ENCODE peak calls at places on chromosomes 5 and 9, in nine cellular contexts. U is PC-3; L is T-helper 17 cell; D is naive thymus-derived CD8-positive, alpha-beta T cell; R is Right ventricle myocardium inferior; W is natural killer cell; T is body of pancreas; G is heart right ventricle; J is GM23338. Y is an unnamed sample.

GRCh38 chr5:102792705-102793104 is 37.6 kb downstream of the PAM start:
- ATAC-seq in T (peak), G (no peak), J (no peak), W (peak), L (peak), U (peak), D (no peak), R (no peak), Y (no peak)

GRCh38 chr5:137938358-137939138 is 49.3 kb downstream of the PKD2L2 start:
- ATAC-seq in G (no peak), D (no peak), T (no peak), R (no peak), L (no peak), W (no peak), J (no peak), U (no peak), Y (no peak)

GRCh38 chr5:83488271-83488670 is 16.7 kb downstream of the VCAN start:
- ATAC-seq in T (no peak), L (no peak), R (no peak), D (no peak), G (no peak), J (peak), U (no peak), W (no peak), Y (no peak)

GRCh38 chr5:59741599-59741998 is 151.9 kb downstream of the PDE4D start:
- ATAC-seq in T (no peak), R (no peak), U (no peak), G (no peak), J (no peak), W (no peak), L (no peak), D (no peak), Y (no peak)

GRCh38 chr5:73311291-73312110 is 137.1 kb downstream of the FOXD1 start:
- ATAC-seq in T (peak), J (peak), D (no peak), R (peak), U (no peak), W (no peak), L (no peak), G (peak), Y (peak)

GRCh38 chr9:89791754-89792153 is 186.9 kb downstream of the GADD45G start:
- ATAC-seq in T (no peak), W (no peak), D (no peak), R (no peak), U (no peak), L (no peak), G (no peak), J (peak), Y (no peak)

GRCh38 chr5:4551034-4551433 is 589.1 kb upstream of the ADAMTS16 start:
- ATAC-seq in J (no peak), L (no peak), T (no peak), G (no peak), U (no peak), R (no peak), D (no peak), W (no peak), Y (no peak)

GRCh38 chr9:133112361-133113026 is 8.5 kb downstream of the RALGDS start:
- ATAC-seq in U (no peak), D (peak), J (no peak), R (peak), W (peak), T (no peak), G (no peak), L (peak), Y (peak)

GRCh38 chr5:113259034-113259433 is 175.8 kb downstream of the TSSK1B start:
- ATAC-seq in U (peak), R (no peak), W (no peak), D (no peak), T (no peak), J (no peak), L (no peak), G (no peak), Y (no peak)

GRCh38 chr5:17436345-17436744 is 61.7 kb upstream of the TAF11L2 start:
- ATAC-seq in D (no peak), L (no peak), J (no peak), R (peak), G (no peak), T (no peak), U (peak), W (peak), Y (no peak)

GRCh38 chr5:9596833-9597232 is 33.3 kb downstream of the TAS2R1 start:
- ATAC-seq in W (no peak), G (no peak), J (peak), L (no peak), T (no peak), D (no peak), R (no peak), U (no peak), Y (no peak)

GRCh38 chr5:132853323-132853722 is 12.9 kb downstream of the GDF9 start:
- ATAC-seq in D (no peak), G (no peak), R (no peak), U (peak), W (no peak), J (no peak), T (peak), L (no peak), Y (no peak)

GRCh38 chr5:93079046-93079445 is 502.0 kb downstream of the NR2F1-AS1 start:
- ATAC-seq in J (no peak), W (no peak), R (no peak), D (no peak), U (peak), L (no peak), G (no peak), T (peak), Y (no peak)

GRCh38 chr5:177310757-177311173 is 933 bp downstream of the MXD3 start:
- ATAC-seq in L (no peak), T (no peak), U (no peak), R (no peak), D (no peak), G (no peak), J (peak), W (no peak), Y (no peak)

GRCh38 chr5:132376694-132377641 is 7.5 kb downstream of the SLC22A5 start:
- ATAC-seq in U (no peak), L (no peak), D (no peak), W (no peak), G (peak), T (no peak), J (no peak), R (peak), Y (no peak)

GRCh38 chr5:157189223-157189622 is 8.6 kb downstream of the ITK start:
- ATAC-seq in L (no peak), W (no peak), T (no peak), G (no peak), J (no peak), U (no peak), R (no peak), D (no peak), Y (no peak)

GRCh38 chr9:34279431-34279830 is 49.6 kb downstream of the KIF24 start:
- ATAC-seq in R (no peak), W (no peak), U (peak), L (no peak), T (no peak), G (no peak), D (no peak), J (no peak), Y (peak)

GRCh38 chr9:4117835-4118610 is 181.8 kb downstream of the GLIS3 start:
- ATAC-seq in U (no peak), W (peak), T (no peak), G (no peak), D (no peak), R (no peak), L (peak), J (peak), Y (peak)

GRCh38 chr9:94850540-94851434 is 124.3 kb downstream of the AOPEP start:
- ATAC-seq in G (no peak), R (no peak), J (peak), U (no peak), D (no peak), L (no peak), W (no peak), T (no peak), Y (no peak)

GRCh38 chr5:172637740-172638139 is 3.3 kb upstream of the NEURL1B start:
- ATAC-seq in J (no peak), L (no peak), W (no peak), D (no peak), G (no peak), U (no peak), T (no peak), R (no peak), Y (no peak)

GRCh38 chr5:140402258-140403074 is 833 bp downstream of the ANKHD1 start:
- ATAC-seq in W (no peak), J (peak), D (peak), T (no peak), R (no peak), U (no peak), G (no peak), L (no peak), Y (no peak)

GRCh38 chr5:125176005-125176390 is 429.6 kb upstream of the ZNF608 start:
- ATAC-seq in U (peak), R (no peak), L (no peak), J (no peak), T (no peak), D (no peak), G (no peak), W (no peak), Y (no peak)

GRCh38 chr9:2634158-2634557 is 12.6 kb downstream of the VLDLR start:
- ATAC-seq in R (peak), D (no peak), L (no peak), T (peak), U (no peak), W (no peak), J (no peak), G (peak), Y (peak)

GRCh38 chr9:87148391-87149237 is 201.3 kb upstream of the GAS1 start:
- ATAC-seq in G (peak), J (peak), U (no peak), R (peak), T (peak), D (no peak), W (no peak), L (no peak), Y (peak)

GRCh38 chr9:111994831-111995458 is 98.3 kb downstream of the UGCG start:
- ATAC-seq in W (no peak), L (no peak), U (no peak), G (no peak), R (no peak), J (no peak), D (no peak), T (peak), Y (no peak)

GRCh38 chr5:170313344-170313743 is 15.8 kb upstream of the LCP2 start:
- ATAC-seq in J (no peak), R (no peak), L (peak), D (peak), G (no peak), U (no peak), T (no peak), W (no peak), Y (no peak)

GRCh38 chr9:124239249-124240073 is 18.3 kb upstream of the NEK6 start:
- ATAC-seq in L (peak), D (peak), W (peak), U (no peak), J (no peak), T (peak), G (no peak), R (peak), Y (peak)

GRCh38 chr9:136673088-136673969 is 10.6 kb downstream of the EGFL7 start:
- ATAC-seq in W (no peak), T (no peak), J (no peak), R (no peak), L (no peak), G (peak), D (no peak), U (no peak), Y (no peak)